ENCODE peak calls at places on chromosome 5, in eight cellular contexts. Z is H54, K is ovary, Y is breast epithelium, Q is GM12892, N is lower leg skin, U is Peyer's patch, L is uterus. H is an unnamed sample.

GRCh38 chr5:14534773-14535172 is 46.8 kb upstream of the OTULINL start:
- DNase-seq in Y (no peak), K (no peak), N (peak), L (no peak), U (no peak), Z (no peak), Q (no peak), H (no peak)

GRCh38 chr5:78576376-78576775 is 72.2 kb downstream of the LHFPL2 start:
- DNase-seq in Z (no peak), U (no peak), L (no peak), K (no peak), N (no peak), Q (no peak), Y (no peak), H (no peak)

GRCh38 chr5:175321927-175322532 is 122.0 kb downstream of the DRD1 start:
- DNase-seq in Y (no peak), Z (no peak), Q (no peak), L (no peak), N (no peak), U (no peak), K (no peak), H (peak)

GRCh38 chr5:32222723-32223470 is 48.8 kb upstream of the GOLPH3 start:
- DNase-seq in Z (no peak), N (no peak), Y (no peak), L (no peak), K (no peak), Q (no peak), U (no peak), H (no peak)

GRCh38 chr5:10478436-10478835 is 36.8 kb downstream of the ROPN1L start:
- DNase-seq in U (no peak), Q (no peak), Z (peak), L (no peak), K (no peak), N (no peak), Y (no peak), H (no peak)

GRCh38 chr5:926416-927171 is 33.9 kb downstream of the TRIP13 start:
- DNase-seq in K (no peak), Z (no peak), Y (no peak), L (peak), U (no peak), N (no peak), Q (peak), H (no peak)

GRCh38 chr5:163354685-163355084 is 82.7 kb upstream of the CCNG1 start:
- DNase-seq in L (no peak), K (no peak), Y (no peak), U (no peak), Z (no peak), Q (peak), N (no peak), H (no peak)

GRCh38 chr5:68027519-68027918 is 188.0 kb upstream of the PIK3R1 start:
- DNase-seq in Q (no peak), L (peak), U (no peak), K (peak), Y (no peak), N (no peak), Z (no peak), H (no peak)

GRCh38 chr5:123549256-123549904 is 37.4 kb downstream of the CSNK1G3 start:
- DNase-seq in U (peak), Q (peak), K (no peak), Y (no peak), Z (no peak), N (no peak), L (no peak), H (no peak)

GRCh38 chr5:39167141-39167972 is 52.0 kb downstream of the FYB1 start:
- DNase-seq in K (no peak), Z (no peak), Y (no peak), N (no peak), L (no peak), U (no peak), Q (no peak), H (no peak)

GRCh38 chr5:51230336-51230735 is 152.9 kb upstream of the ISL1 start:
- DNase-seq in Y (no peak), Q (no peak), U (no peak), N (no peak), Z (no peak), K (no peak), L (no peak), H (no peak)

GRCh38 chr5:65762234-65762633 is 40.2 kb downstream of the NLN start:
- DNase-seq in K (no peak), N (no peak), Q (no peak), L (no peak), Z (no peak), U (no peak), Y (no peak), H (no peak)

GRCh38 chr5:150438873-150439546 is 10.5 kb downstream of the RPS14 start:
- DNase-seq in N (no peak), Y (no peak), K (no peak), Q (no peak), Z (peak), L (no peak), U (no peak), H (peak)

GRCh38 chr5:55636711-55637110 is 75.4 kb downstream of the SLC38A9 start:
- DNase-seq in Y (no peak), Q (no peak), U (no peak), K (no peak), N (no peak), Z (no peak), L (peak), H (peak)

GRCh38 chr5:421901-422300 is 21.1 kb upstream of the EXOC3 start:
- DNase-seq in Q (no peak), U (no peak), L (no peak), N (no peak), K (no peak), Z (no peak), Y (no peak), H (no peak)

GRCh38 chr5:91296691-91297143 is 86.4 kb downstream of the ARRDC3 start:
- DNase-seq in K (no peak), L (no peak), N (peak), Y (no peak), Q (no peak), Z (no peak), U (no peak), H (peak)

GRCh38 chr5:175387144-175387543 is 56.8 kb downstream of the DRD1 start:
- DNase-seq in K (no peak), Y (no peak), Z (no peak), U (no peak), N (no peak), Q (no peak), L (no peak), H (no peak)

GRCh38 chr5:78841767-78842166 is 143.3 kb downstream of the ARSB start:
- DNase-seq in U (no peak), L (no peak), Y (no peak), N (no peak), Q (no peak), K (no peak), Z (no peak), H (no peak)

GRCh38 chr5:158593925-158594324 is 505.8 kb downstream of the EBF1 start:
- DNase-seq in L (no peak), U (no peak), Y (no peak), N (no peak), Z (no peak), K (no peak), Q (no peak), H (no peak)

GRCh38 chr5:140882591-140882899 is 621 bp downstream of the PCDHA13 start:
- DNase-seq in U (no peak), Q (no peak), Y (no peak), K (no peak), Z (no peak), N (no peak), L (no peak), H (peak)

GRCh38 chr5:43024217-43024616 is 15.9 kb downstream of the ANXA2R start:
- DNase-seq in N (no peak), Y (no peak), Q (no peak), K (no peak), Z (no peak), L (no peak), U (no peak), H (no peak)

GRCh38 chr5:87170799-87171198 is 96.9 kb upstream of the RASA1 start:
- DNase-seq in Y (no peak), N (no peak), K (no peak), U (no peak), Z (no peak), Q (no peak), L (no peak), H (no peak)

GRCh38 chr5:15614679-15615078 is 114.7 kb downstream of the FBXL7 start:
- DNase-seq in K (no peak), Q (no peak), Z (no peak), Y (no peak), L (no peak), N (no peak), U (no peak), H (no peak)

GRCh38 chr5:998975-999501 is 9.6 kb upstream of the NKD2 start:
- DNase-seq in Q (no peak), U (no peak), K (peak), N (no peak), Y (no peak), L (peak), Z (no peak), H (no peak)

GRCh38 chr5:177403194-177403825 is 2.8 kb upstream of the PFN3 start:
- DNase-seq in Q (no peak), Z (no peak), U (peak), N (no peak), L (no peak), K (no peak), Y (no peak), H (peak)

GRCh38 chr5:41835625-41836024 is 34.6 kb downstream of the OXCT1 start:
- DNase-seq in L (peak), Y (no peak), Z (peak), K (peak), Q (no peak), N (peak), U (no peak), H (peak)

GRCh38 chr5:20105915-20106314 is 117.9 kb upstream of the CDH18 start:
- DNase-seq in K (no peak), Y (no peak), N (no peak), Q (no peak), L (no peak), U (no peak), Z (no peak), H (no peak)

GRCh38 chr5:170232786-170233185 is at the start of gene C5orf58:
- DNase-seq in L (no peak), U (no peak), N (no peak), Z (no peak), Q (no peak), Y (no peak), K (no peak), H (no peak)

GRCh38 chr5:135249658-135250057 is 149.4 kb downstream of the MACROH2A1 start:
- DNase-seq in Q (no peak), K (no peak), N (no peak), Y (no peak), L (no peak), U (no peak), Z (no peak), H (no peak)

GRCh38 chr5:124981901-124982300 is 235.5 kb upstream of the ZNF608 start:
- DNase-seq in K (no peak), Y (no peak), Q (no peak), N (no peak), U (no peak), Z (no peak), L (no peak), H (no peak)

GRCh38 chr5:77398458-77398857 is 93.7 kb downstream of the WDR41 start:
- DNase-seq in Q (no peak), U (no peak), K (no peak), N (no peak), L (no peak), Z (no peak), Y (no peak), H (no peak)

GRCh38 chr5:118405650-118406061 is 582.7 kb downstream of the DTWD2 start:
- DNase-seq in Q (no peak), K (no peak), Z (no peak), N (no peak), U (no peak), Y (no peak), L (no peak), H (no peak)

GRCh38 chr5:197892-198489 is 6.7 kb downstream of the LRRC14B start:
- DNase-seq in Y (no peak), U (no peak), L (no peak), Q (no peak), N (no peak), Z (no peak), K (peak), H (no peak)

GRCh38 chr5:169325273-169325672 is 24.3 kb upstream of the SLIT3 start:
- DNase-seq in Z (no peak), Y (no peak), N (no peak), K (no peak), Q (no peak), U (no peak), L (no peak), H (no peak)

GRCh38 chr5:102865171-102865509 is 110.0 kb downstream of the PAM start:
- DNase-seq in Y (no peak), U (no peak), Z (no peak), N (no peak), Q (no peak), K (no peak), L (no peak), H (no peak)

GRCh38 chr5:72314571-72315172 is 5.4 kb downstream of the MRPS27 start:
- DNase-seq in L (no peak), U (no peak), N (no peak), Q (no peak), Y (no peak), K (peak), Z (peak), H (peak)

DNA sequence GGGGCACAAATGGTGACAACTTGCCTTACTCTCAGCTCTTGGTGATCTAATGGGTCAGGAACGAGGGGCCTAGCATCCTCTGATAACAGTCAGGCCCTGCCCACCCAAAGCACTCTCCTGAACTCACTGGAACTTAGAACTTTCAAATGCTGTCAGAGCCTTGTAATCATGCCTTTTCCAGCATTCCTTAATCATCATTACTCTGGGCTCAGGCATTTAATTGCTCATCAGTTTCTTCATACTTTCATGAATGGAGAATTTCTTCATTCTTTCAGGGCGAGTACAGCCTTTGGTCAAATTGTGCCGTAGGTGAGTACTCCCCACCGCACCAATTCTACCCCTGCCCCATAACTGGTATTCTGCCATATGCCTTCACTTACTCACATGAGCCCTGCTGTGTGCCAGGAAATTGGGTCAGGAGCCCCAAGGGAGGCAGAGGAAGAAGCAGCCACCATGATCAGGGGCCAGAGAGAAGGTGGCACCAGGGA is 30.2 kb upstream of the DUSP1 start:
- DNase-seq in L (no peak), Z (peak), Y (no peak), U (no peak), N (no peak), K (no peak), Q (no peak), H (peak)
- TF ChIP-seq POLR2A in L (no peak), Z (no peak), Y (no peak), U (no peak), N (no peak), K (no peak), Q (no peak), H (no peak)

GRCh38 chr5:180070726-180071417 is 687 bp downstream of the RNF130 start:
- DNase-seq in Z (peak), Y (no peak), N (no peak), K (no peak), Q (no peak), L (no peak), U (peak), H (peak)

GRCh38 chr5:180068519-180069090 is 3.0 kb downstream of the RNF130 start:
- DNase-seq in L (no peak), U (no peak), Y (no peak), K (no peak), N (no peak), Z (no peak), Q (no peak), H (no peak)

GRCh38 chr5:180071418-180072255 is at the start of gene RNF130:
- DNase-seq in K (peak), N (peak), Z (peak), Q (peak), U (peak), L (peak), Y (peak), H (peak)

GRCh38 chr5:180067986-180068385 is 3.6 kb downstream of the RNF130 start:
- DNase-seq in L (no peak), N (no peak), U (no peak), Q (no peak), K (no peak), Z (no peak), Y (no peak), H (no peak)

DNA sequence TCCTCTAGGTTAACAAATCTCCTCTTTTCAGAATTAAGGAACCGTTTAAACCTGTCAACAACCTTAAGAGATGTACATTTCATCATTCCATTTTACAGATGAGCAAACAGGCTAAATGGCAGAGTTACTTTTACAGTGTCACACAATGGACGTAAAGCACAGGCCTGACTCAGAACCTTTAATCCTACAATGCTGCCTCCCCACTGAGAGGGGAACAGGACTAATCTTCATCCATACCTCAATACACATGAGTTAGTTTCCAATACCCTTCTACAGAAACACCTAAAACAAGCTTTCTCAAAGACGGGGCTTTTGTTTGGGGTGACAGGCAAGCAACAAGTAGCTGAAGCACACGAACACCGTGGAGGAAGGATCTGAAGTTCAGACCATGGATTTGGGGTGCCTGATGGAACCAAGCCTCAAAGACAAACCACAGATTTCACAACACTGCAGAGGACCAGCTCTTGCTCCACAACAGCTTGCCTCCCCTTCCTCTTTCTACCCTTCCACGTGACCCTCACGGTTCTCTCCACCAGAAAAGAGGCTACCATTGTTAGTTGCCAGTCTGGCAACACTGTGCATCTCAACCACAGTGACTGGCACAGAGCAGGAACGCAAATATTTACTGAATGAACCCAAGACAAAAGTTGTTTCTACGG is 1.8 kb downstream of the RNF130 start:
- DNase-seq in L (no peak), Y (no peak), U (peak), N (peak), K (no peak), Z (no peak), Q (no peak), H (no peak)
- TF ChIP-seq POLR2A in L (no peak), Y (no peak), U (no peak), N (no peak), K (no peak), Z (no peak), Q (no peak), H (no peak)

GRCh38 chr5:149406979-149407306 is 27.9 kb upstream of the IL17B start:
- DNase-seq in U (no peak), Y (no peak), N (no peak), K (no peak), Z (no peak), L (no peak), Q (no peak), H (no peak)
- TF ChIP-seq POLR2A in U (no peak), Y (no peak), N (no peak), K (no peak), Z (no peak), L (no peak), Q (no peak), H (no peak)

DNA sequence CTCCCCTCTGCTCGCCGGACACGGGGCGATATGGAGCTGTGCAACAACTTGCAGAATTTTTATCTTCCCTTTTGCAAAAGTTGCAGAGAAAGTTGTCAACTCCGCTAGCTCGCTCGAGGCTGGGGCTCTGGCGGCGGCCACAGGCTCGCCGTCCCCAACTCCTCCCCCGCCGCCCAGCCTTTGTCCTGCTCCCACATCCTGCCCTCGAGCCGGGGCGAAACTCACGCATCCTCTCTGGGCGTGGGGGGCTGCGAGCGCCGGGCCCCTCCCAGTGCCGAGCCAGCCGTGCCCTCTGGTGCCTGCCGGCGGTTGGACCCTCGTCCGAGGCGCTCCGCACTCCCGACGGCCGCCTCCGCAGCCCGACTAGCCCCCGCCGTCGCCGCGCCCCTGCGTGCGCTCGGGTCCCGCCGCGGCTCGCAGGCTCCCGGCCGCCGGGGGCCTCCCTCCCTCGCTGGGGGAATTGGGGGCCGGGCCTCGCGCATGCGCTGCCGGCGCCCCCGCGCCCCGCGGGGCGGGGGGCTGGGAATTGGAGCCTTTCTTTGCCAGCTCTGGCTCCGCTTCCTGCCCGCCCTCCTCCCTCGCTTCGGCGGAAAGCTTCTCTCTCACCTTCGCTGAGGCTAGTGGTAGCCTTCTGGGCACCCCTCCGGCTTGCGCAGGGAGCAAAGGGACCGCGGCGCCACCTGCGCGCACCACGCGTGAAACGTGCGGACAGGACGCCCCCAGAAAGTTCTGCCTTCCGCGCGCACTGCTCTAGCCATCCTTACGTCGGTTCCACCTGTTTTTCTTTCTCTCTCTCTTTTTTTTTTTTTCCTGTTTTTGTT is at the start of gene CCNJL:
- DNase-seq in L (peak), K (peak), Y (no peak), N (no peak), Z (peak), U (no peak), Q (peak), H (peak)
- TF ChIP-seq POLR2A in L (no peak), K (peak), Y (no peak), N (no peak), Z (peak), U (peak), Q (no peak), H (peak)

DNA sequence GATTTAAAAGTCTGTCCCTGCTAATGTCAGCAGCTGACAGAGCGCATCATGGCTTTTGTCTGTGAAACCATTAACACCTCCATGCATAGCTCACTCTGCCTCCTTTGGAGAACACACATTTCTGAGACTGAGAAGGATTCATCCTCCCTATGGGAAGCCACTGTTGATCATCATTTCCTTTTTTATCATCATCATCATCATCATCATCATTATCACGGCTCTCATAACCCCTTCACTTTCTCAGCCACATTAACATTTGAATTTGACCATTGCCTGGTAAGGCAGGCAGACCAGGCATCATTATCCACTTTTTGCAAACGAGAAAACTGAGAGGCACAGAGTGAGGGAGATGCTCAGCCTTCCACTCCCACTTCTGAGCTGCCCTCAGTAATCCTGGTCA is 67.7 kb upstream of the SAP30L start:
- DNase-seq in L (no peak), Z (no peak), Y (no peak), Q (no peak), K (no peak), U (no peak), N (no peak), H (no peak)
- TF ChIP-seq POLR2A in L (no peak), Z (no peak), Y (no peak), Q (no peak), K (no peak), U (no peak), N (no peak), H (no peak)